ENCODE peak calls at places on chromosomes 2 and 18, in seven cellular contexts. A is HAP-1; Q is NCI-H1417; N is astrocyte of the spinal cord; F is stimulated activated CD4-positive, alpha-beta T cell treated with anti-CD3 and anti-CD28 coated beads, Interleukin-1b, Interleukin-23, amount 100 ng/mL, for 4 hours; Y is iris pigment epithelial cell; O is NCI-H1105. R is an unnamed sample.

GRCh38 chr2:101949304-101949703 is 42.5 kb upstream of the IL1R2 start:
- DNase-seq in Q (no peak), Y (peak), N (no peak), F (no peak), O (no peak), A (no peak), R (no peak)

GRCh38 chr2:218858671-218859555 is 692 bp upstream of the WNT6 start:
- DNase-seq in O (no peak), A (no peak), Y (no peak), N (no peak), Q (peak), F (no peak), R (peak)

GRCh38 chr2:240887631-240888030 is 8.3 kb downstream of the MAB21L4 start:
- DNase-seq in N (no peak), O (no peak), A (no peak), Q (no peak), Y (no peak), F (no peak), R (no peak)

GRCh38 chr2:25615395-25615794 is 58.0 kb downstream of the DTNB start:
- DNase-seq in O (no peak), A (peak), Q (no peak), Y (no peak), F (no peak), N (no peak), R (no peak)

GRCh38 chr2:53600835-53601234 is 166.8 kb upstream of the CHAC2 start:
- DNase-seq in Q (peak), Y (peak), F (no peak), A (no peak), O (peak), N (peak), R (no peak)

GRCh38 chr2:239457586-239458445 is 57.0 kb upstream of the HDAC4 start:
- DNase-seq in Y (no peak), F (no peak), N (no peak), Q (no peak), O (no peak), A (no peak), R (no peak)

GRCh38 chr18:51321696-51322095 is 124.2 kb upstream of the MEX3C start:
- DNase-seq in Q (no peak), N (no peak), O (no peak), F (no peak), Y (no peak), A (peak), R (no peak)

GRCh38 chr2:9720352-9721093 is 89.7 kb upstream of the YWHAQ start:
- DNase-seq in N (no peak), Y (no peak), F (no peak), A (no peak), O (peak), Q (peak), R (no peak)

GRCh38 chr18:30328839-30329238 is 713.7 kb downstream of the DSC3 start:
- DNase-seq in Y (peak), Q (no peak), A (no peak), O (no peak), F (no peak), N (peak), R (no peak)

GRCh38 chr2:26352892-26353291 is 6.3 kb upstream of the ADGRF3 start:
- DNase-seq in Q (no peak), N (no peak), O (no peak), A (no peak), F (peak), Y (peak), R (no peak)

GRCh38 chr2:219509780-219510511 is 4.3 kb upstream of the ASIC4 start:
- DNase-seq in O (no peak), A (peak), F (no peak), N (peak), Y (peak), Q (peak), R (peak)

GRCh38 chr2:173119069-173119807 is 43.6 kb downstream of the MAP3K20 start:
- DNase-seq in Q (no peak), Y (no peak), N (no peak), O (no peak), F (no peak), A (no peak), R (no peak)

GRCh38 chr18:59272221-59272888 is 899 bp downstream of the RAX start:
- DNase-seq in N (no peak), Q (no peak), A (no peak), O (no peak), F (no peak), Y (no peak), R (no peak)

GRCh38 chr2:145931836-145932352 is 1412.0 kb upstream of the ZEB2 start:
- DNase-seq in N (no peak), F (no peak), Q (peak), Y (no peak), A (peak), O (peak), R (no peak)

GRCh38 chr2:57444731-57445414 is 601.7 kb upstream of the VRK2 start:
- DNase-seq in Y (no peak), O (no peak), N (no peak), Q (no peak), F (no peak), A (no peak), R (no peak)